ENCODE peak calls at places on chromosome 3, in four cellular contexts. E is NCI-H1092 treated with DMSO at 0.1 percent for 48 hours, U is NCI-H1417, J is T47D. Q is an unnamed sample.

GRCh38 chr3:190375671-190376070 is 12.3 kb upstream of the CLDN16 start:
- DNase-seq in E (no peak), U (no peak), J (no peak), Q (no peak)

GRCh38 chr3:162970292-162970691 is 1473.7 kb downstream of the OTOL1 start:
- DNase-seq in E (no peak), U (no peak), J (no peak), Q (no peak)

GRCh38 chr3:31704651-31705179 is 172.0 kb downstream of the STT3B start:
- DNase-seq in E (no peak), U (no peak), J (peak; percentile 51), Q (no peak)

GRCh38 chr3:13063225-13063624 is 10.0 kb downstream of the IQSEC1 start:
- DNase-seq in E (no peak), U (no peak), J (no peak), Q (no peak)

GRCh38 chr3:124556636-124557035 is 173.6 kb upstream of the UMPS start:
- DNase-seq in E (no peak), U (no peak), J (no peak), Q (no peak)

GRCh38 chr3:4394048-4394447 is 73.0 kb downstream of the SUMF1 start:
- DNase-seq in E (no peak), U (no peak), J (no peak), Q (no peak)

GRCh38 chr3:153348457-153349137 is 186.6 kb downstream of the RAP2B start:
- DNase-seq in E (no peak), U (no peak), J (no peak), Q (no peak)

GRCh38 chr3:131491775-131492174 is 11.0 kb downstream of the MRPL3 start:
- DNase-seq in E (no peak), U (no peak), J (no peak), Q (no peak)

GRCh38 chr3:146625117-146625775 is 20.1 kb upstream of the PLSCR5 start:
- DNase-seq in E (no peak), U (no peak), J (no peak), Q (no peak)

GRCh38 chr3:140898340-140899180 is 43.1 kb upstream of the SLC25A36 start:
- DNase-seq in E (peak; percentile 64), U (peak; percentile 41), J (peak; percentile 24), Q (peak; percentile 70)

GRCh38 chr3:14431556-14431927 is 29.1 kb downstream of the SLC6A6 start:
- DNase-seq in E (no peak), U (no peak), J (no peak), Q (no peak)

GRCh38 chr3:120093119-120093922 is 926 bp downstream of the GSK3B start:
- DNase-seq in E (peak; percentile 54), U (peak; percentile 60), J (no peak), Q (no peak)

GRCh38 chr3:81516042-81516441 is 245.4 kb downstream of the GBE1 start:
- DNase-seq in E (no peak), U (no peak), J (no peak), Q (no peak)

GRCh38 chr3:189712906-189713483 is 81.8 kb downstream of the TP63 start:
- DNase-seq in E (peak; percentile 99), U (peak; percentile 70), J (peak; percentile 11), Q (no peak)

GRCh38 chr3:45551214-45552010 is 43.1 kb upstream of the LIMD1 start:
- DNase-seq in E (no peak), U (no peak), J (no peak), Q (no peak)

GRCh38 chr3:36476274-36476942 is 96.1 kb downstream of the STAC start:
- DNase-seq in E (no peak), U (no peak), J (no peak), Q (no peak)

GRCh38 chr3:145251311-145251710 is 909.7 kb downstream of the PLOD2 start:
- DNase-seq in E (no peak), U (no peak), J (no peak), Q (no peak)

GRCh38 chr3:37833790-37834189 is 27.9 kb upstream of the CTDSPL start:
- DNase-seq in E (no peak), U (no peak), J (no peak), Q (peak; percentile 13)

GRCh38 chr3:106275592-106275991 is 406.8 kb upstream of the CBLB start:
- DNase-seq in E (no peak), U (no peak), J (no peak), Q (no peak)

GRCh38 chr3:95210878-95211277 is 1148.0 kb downstream of the NSUN3 start:
- DNase-seq in E (no peak), U (no peak), J (no peak), Q (no peak)

GRCh38 chr3:29683306-29683993 is 402.6 kb downstream of the RBMS3 start:
- DNase-seq in E (no peak), U (no peak), J (no peak), Q (peak; percentile 72)

GRCh38 chr3:27591321-27591711 is 107.1 kb upstream of the SLC4A7 start:
- DNase-seq in E (no peak), U (no peak), J (no peak), Q (no peak)

GRCh38 chr3:158159714-158160113 is 49.8 kb downstream of the RSRC1 start:
- DNase-seq in E (no peak), U (no peak), J (no peak), Q (no peak)

GRCh38 chr3:141878812-141879211 is 2.4 kb downstream of the ATP1B3 start:
- DNase-seq in E (no peak), U (no peak), J (no peak), Q (no peak)

GRCh38 chr3:141387446-141388030 is 19.2 kb downstream of the ZBTB38 start:
- DNase-seq in E (peak; percentile 89), U (no peak), J (no peak), Q (no peak)

GRCh38 chr3:174540081-174540480 is 319.1 kb upstream of the NAALADL2 start:
- DNase-seq in E (peak; percentile 87), U (peak; percentile 13), J (no peak), Q (no peak)

GRCh38 chr3:187210555-187211327 is 13.5 kb downstream of the RTP1 start:
- DNase-seq in E (no peak), U (no peak), J (no peak), Q (peak; percentile 27)

GRCh38 chr3:77871436-77871835 is 831.5 kb downstream of the ROBO2 start:
- DNase-seq in E (no peak), U (no peak), J (no peak), Q (no peak)

GRCh38 chr3:124373524-124373923 is 356.7 kb upstream of the UMPS start:
- DNase-seq in E (no peak), U (no peak), J (no peak), Q (no peak)

GRCh38 chr3:36417237-36417636 is 36.9 kb downstream of the STAC start:
- DNase-seq in E (no peak), U (no peak), J (no peak), Q (no peak)

GRCh38 chr3:150412599-150413069 is 4.5 kb downstream of the TSC22D2 start:
- DNase-seq in E (no peak), U (peak; percentile 7), J (peak; percentile 37), Q (no peak)

GRCh38 chr3:64203216-64203615 is 22.1 kb downstream of the PRICKLE2 start:
- DNase-seq in E (no peak), U (no peak), J (no peak), Q (no peak)